ENCODE peak calls at places on chromosomes 4 and X, in eight cellular contexts. One of them, this sample, is unnamed.

GRCh38 chr4:10045481-10045880 is 24.2 kb upstream of the SLC2A9 start:
- DNase-seq in GM23338: no peak
- DNase-seq in tibial nerve: no peak
- DNase-seq in fibroblast of lung: peak; percentile 86
- DNase-seq in cardiac muscle cell: peak; percentile 43
- DNase-seq in upper lobe of right lung: no peak
- DNase-seq in ovary: no peak
- DNase-seq in psoas muscle: no peak
- DNase-seq in this sample: no peak

GRCh38 chr4:52983563-52984303 is 121.6 kb downstream of the RASL11B start:
- DNase-seq in fibroblast of lung: peak; percentile 39
- DNase-seq in GM23338: peak; percentile 89
- DNase-seq in cardiac muscle cell: peak; percentile 77
- DNase-seq in upper lobe of right lung: no peak
- DNase-seq in psoas muscle: no peak
- DNase-seq in tibial nerve: peak; percentile 70
- DNase-seq in ovary: no peak
- DNase-seq in this sample: no peak

GRCh38 chr4:26132858-26133257 is 188.0 kb upstream of the RBPJ start:
- DNase-seq in cardiac muscle cell: no peak
- DNase-seq in ovary: no peak
- DNase-seq in GM23338: peak; percentile 38
- DNase-seq in tibial nerve: no peak
- DNase-seq in upper lobe of right lung: no peak
- DNase-seq in psoas muscle: no peak
- DNase-seq in fibroblast of lung: no peak
- DNase-seq in this sample: no peak

GRCh38 chrX:130174051-130174704 is 2.4 kb downstream of the RAB33A start:
- DNase-seq in tibial nerve: peak; percentile 36
- DNase-seq in GM23338: no peak
- DNase-seq in cardiac muscle cell: peak; percentile 75
- DNase-seq in upper lobe of right lung: no peak
- DNase-seq in fibroblast of lung: peak; percentile 71
- DNase-seq in psoas muscle: peak; percentile 25
- DNase-seq in ovary: peak; percentile 29
- DNase-seq in this sample: peak; percentile 38

GRCh38 chrX:96563663-96564062 is 121.0 kb upstream of the DIAPH2 start:
- DNase-seq in psoas muscle: no peak
- DNase-seq in ovary: no peak
- DNase-seq in cardiac muscle cell: peak; percentile 57
- DNase-seq in GM23338: no peak
- DNase-seq in fibroblast of lung: no peak
- DNase-seq in upper lobe of right lung: no peak
- DNase-seq in tibial nerve: peak; percentile 6
- DNase-seq in this sample: no peak

GRCh38 chr4:156252300-156253016 is 298.8 kb upstream of the CTSO start:
- DNase-seq in psoas muscle: no peak
- DNase-seq in GM23338: no peak
- DNase-seq in fibroblast of lung: peak; percentile 53
- DNase-seq in tibial nerve: no peak
- DNase-seq in cardiac muscle cell: peak; percentile 21
- DNase-seq in upper lobe of right lung: no peak
- DNase-seq in ovary: no peak
- DNase-seq in this sample: no peak

GRCh38 chr4:92047209-92047877 is 256.4 kb upstream of the GRID2 start:
- DNase-seq in upper lobe of right lung: no peak
- DNase-seq in tibial nerve: no peak
- DNase-seq in fibroblast of lung: peak; percentile 54
- DNase-seq in ovary: no peak
- DNase-seq in GM23338: peak; percentile 45
- DNase-seq in psoas muscle: no peak
- DNase-seq in cardiac muscle cell: peak; percentile 92
- DNase-seq in this sample: no peak

GRCh38 chr4:608236-608635 is 17.1 kb upstream of the PDE6B start:
- DNase-seq in GM23338: no peak
- DNase-seq in ovary: no peak
- DNase-seq in upper lobe of right lung: no peak
- DNase-seq in psoas muscle: no peak
- DNase-seq in tibial nerve: no peak
- DNase-seq in fibroblast of lung: no peak
- DNase-seq in cardiac muscle cell: no peak
- DNase-seq in this sample: no peak

GRCh38 chr4:75327804-75328512 is 186.2 kb downstream of the RCHY1 start:
- DNase-seq in fibroblast of lung: no peak
- DNase-seq in upper lobe of right lung: no peak
- DNase-seq in ovary: no peak
- DNase-seq in tibial nerve: no peak
- DNase-seq in cardiac muscle cell: no peak
- DNase-seq in psoas muscle: no peak
- DNase-seq in GM23338: no peak
- DNase-seq in this sample: no peak

GRCh38 chr4:74932832-74933561 is at the start of gene PARM1:
- DNase-seq in upper lobe of right lung: peak; percentile 96
- DNase-seq in tibial nerve: peak; percentile 59
- DNase-seq in psoas muscle: peak; percentile 90
- DNase-seq in cardiac muscle cell: peak; percentile 88
- DNase-seq in ovary: peak; percentile 69
- DNase-seq in fibroblast of lung: peak; percentile 59
- DNase-seq in GM23338: peak; percentile 96
- DNase-seq in this sample: peak; percentile 92

GRCh38 chr4:89994176-89994873 is 99.7 kb downstream of the MMRN1 start:
- DNase-seq in cardiac muscle cell: no peak
- DNase-seq in tibial nerve: no peak
- DNase-seq in ovary: no peak
- DNase-seq in GM23338: no peak
- DNase-seq in fibroblast of lung: no peak
- DNase-seq in upper lobe of right lung: no peak
- DNase-seq in psoas muscle: no peak
- DNase-seq in this sample: no peak

GRCh38 chr4:145482209-145483021 is 762 bp downstream of the SMAD1 start:
- DNase-seq in ovary: peak; percentile 53
- DNase-seq in psoas muscle: peak; percentile 55
- DNase-seq in fibroblast of lung: peak; percentile 86
- DNase-seq in GM23338: peak; percentile 77
- DNase-seq in cardiac muscle cell: peak; percentile 80
- DNase-seq in upper lobe of right lung: peak; percentile 77
- DNase-seq in tibial nerve: peak; percentile 48
- DNase-seq in this sample: peak; percentile 49

GRCh38 chrX:100636321-100636991 is at the start of gene TSPAN6:
- DNase-seq in tibial nerve: peak; percentile 65
- DNase-seq in psoas muscle: peak; percentile 77
- DNase-seq in cardiac muscle cell: peak; percentile 92
- DNase-seq in upper lobe of right lung: peak; percentile 84
- DNase-seq in fibroblast of lung: peak; percentile 80
- DNase-seq in GM23338: peak; percentile 87
- DNase-seq in ovary: peak; percentile 87
- DNase-seq in this sample: peak; percentile 80

GRCh38 chrX:40103565-40104323 is 6.0 kb upstream of the BCOR start:
- DNase-seq in psoas muscle: no peak
- DNase-seq in fibroblast of lung: no peak
- DNase-seq in GM23338: no peak
- DNase-seq in cardiac muscle cell: no peak
- DNase-seq in upper lobe of right lung: no peak
- DNase-seq in tibial nerve: no peak
- DNase-seq in ovary: no peak
- DNase-seq in this sample: no peak

GRCh38 chrX:9595131-9595530 is 130.3 kb downstream of the TBL1X start:
- DNase-seq in cardiac muscle cell: peak; percentile 63
- DNase-seq in upper lobe of right lung: no peak
- DNase-seq in fibroblast of lung: peak; percentile 81
- DNase-seq in GM23338: peak; percentile 21
- DNase-seq in psoas muscle: no peak
- DNase-seq in ovary: no peak
- DNase-seq in tibial nerve: no peak
- DNase-seq in this sample: no peak

GRCh38 chr4:80092088-80092487 is 19.1 kb upstream of the ANTXR2 start:
- DNase-seq in ovary: no peak
- DNase-seq in tibial nerve: no peak
- DNase-seq in psoas muscle: no peak
- DNase-seq in GM23338: no peak
- DNase-seq in fibroblast of lung: no peak
- DNase-seq in upper lobe of right lung: no peak
- DNase-seq in cardiac muscle cell: no peak
- DNase-seq in this sample: no peak

GRCh38 chr4:7852568-7853185 is 87.0 kb downstream of the AFAP1 start:
- DNase-seq in fibroblast of lung: peak; percentile 96
- DNase-seq in GM23338: no peak
- DNase-seq in upper lobe of right lung: no peak
- DNase-seq in cardiac muscle cell: peak; percentile 78
- DNase-seq in ovary: no peak
- DNase-seq in psoas muscle: no peak
- DNase-seq in tibial nerve: peak; percentile 48
- DNase-seq in this sample: no peak

GRCh38 chr4:82473621-82474164 is 43.3 kb downstream of the ENOPH1 start:
- DNase-seq in GM23338: no peak
- DNase-seq in cardiac muscle cell: no peak
- DNase-seq in tibial nerve: no peak
- DNase-seq in psoas muscle: no peak
- DNase-seq in ovary: no peak
- DNase-seq in upper lobe of right lung: no peak
- DNase-seq in fibroblast of lung: no peak
- DNase-seq in this sample: no peak

GRCh38 chr4:26388671-26389070 is 67.9 kb downstream of the RBPJ start:
- DNase-seq in ovary: no peak
- DNase-seq in upper lobe of right lung: no peak
- DNase-seq in GM23338: no peak
- DNase-seq in tibial nerve: no peak
- DNase-seq in psoas muscle: no peak
- DNase-seq in cardiac muscle cell: no peak
- DNase-seq in fibroblast of lung: peak; percentile 35
- DNase-seq in this sample: no peak

GRCh38 chr4:162461952-162462351 is 298.2 kb upstream of the FSTL5 start:
- DNase-seq in fibroblast of lung: peak; percentile 6
- DNase-seq in cardiac muscle cell: no peak
- DNase-seq in psoas muscle: no peak
- DNase-seq in upper lobe of right lung: no peak
- DNase-seq in ovary: no peak
- DNase-seq in GM23338: peak; percentile 15
- DNase-seq in tibial nerve: no peak
- DNase-seq in this sample: no peak

GRCh38 chr4:158050942-158051341 is 121.9 kb downstream of the GASK1B start:
- DNase-seq in fibroblast of lung: no peak
- DNase-seq in ovary: no peak
- DNase-seq in psoas muscle: no peak
- DNase-seq in cardiac muscle cell: peak; percentile 55
- DNase-seq in upper lobe of right lung: no peak
- DNase-seq in GM23338: no peak
- DNase-seq in tibial nerve: no peak
- DNase-seq in this sample: no peak

GRCh38 chr4:24394041-24394440 is 190.3 kb downstream of the DHX15 start:
- DNase-seq in psoas muscle: no peak
- DNase-seq in fibroblast of lung: peak; percentile 92
- DNase-seq in GM23338: peak; percentile 65
- DNase-seq in tibial nerve: no peak
- DNase-seq in cardiac muscle cell: no peak
- DNase-seq in ovary: no peak
- DNase-seq in upper lobe of right lung: no peak
- DNase-seq in this sample: no peak

GRCh38 chr4:41257901-41258300 is 1.2 kb downstream of the UCHL1 start:
- DNase-seq in upper lobe of right lung: no peak
- DNase-seq in cardiac muscle cell: no peak
- DNase-seq in psoas muscle: no peak
- DNase-seq in ovary: no peak
- DNase-seq in tibial nerve: no peak
- DNase-seq in GM23338: no peak
- DNase-seq in fibroblast of lung: no peak
- DNase-seq in this sample: no peak
- H3K4me3 ChIP-seq in upper lobe of right lung: peak overlapping the region; percentile 54
- H3K4me3 ChIP-seq in cardiac muscle cell: peak overlapping the region; percentile 48
- H3K4me3 ChIP-seq in psoas muscle: peak overlapping the region; percentile 64
- H3K4me3 ChIP-seq in ovary: peak overlapping the region; percentile 41
- H3K4me3 ChIP-seq in tibial nerve: peak overlapping the region; percentile 52
- H3K4me3 ChIP-seq in GM23338: peak overlapping the region; percentile 65
- H3K4me3 ChIP-seq in fibroblast of lung: peak overlapping the region; percentile 70
- H3K4me3 ChIP-seq in this sample: peak overlapping the region; percentile 57

DNA sequence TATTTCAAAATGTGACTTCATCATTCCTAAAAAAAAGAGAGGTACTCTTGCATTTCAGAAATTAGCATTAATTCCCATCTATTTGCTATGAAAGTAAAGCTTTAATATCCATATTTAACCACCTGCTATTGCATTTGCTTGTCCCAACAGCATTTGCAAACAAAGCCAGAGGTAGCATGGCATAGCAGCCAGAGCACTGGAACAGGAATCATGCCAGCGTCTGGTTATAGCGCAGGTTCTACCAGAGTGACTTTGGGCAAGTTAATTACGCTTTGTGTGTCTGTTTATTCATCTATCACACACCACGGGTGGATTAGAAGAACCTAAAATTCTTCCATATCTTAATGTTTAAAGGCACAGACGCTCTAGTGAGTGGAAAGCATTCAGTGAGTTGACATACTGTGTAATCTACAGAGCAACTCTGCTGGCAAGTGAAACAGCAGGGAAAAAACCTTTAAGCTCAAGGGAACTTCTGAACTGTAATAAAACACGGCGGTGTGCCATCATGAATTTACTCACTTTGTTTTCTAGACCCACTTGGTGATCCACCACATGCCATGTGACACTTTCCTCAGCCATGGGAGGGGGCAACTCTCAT is 76.6 kb upstream of the QRFPR start:
- DNase-seq in cardiac muscle cell: no peak
- DNase-seq in psoas muscle: no peak
- DNase-seq in ovary: no peak
- DNase-seq in fibroblast of lung: no peak
- DNase-seq in tibial nerve: no peak
- DNase-seq in upper lobe of right lung: no peak
- DNase-seq in GM23338: no peak
- DNase-seq in this sample: no peak
- TF ChIP-seq CTCF in cardiac muscle cell: no peak
- TF ChIP-seq CTCF in psoas muscle: no peak
- TF ChIP-seq CTCF in ovary: no peak
- TF ChIP-seq CTCF in fibroblast of lung: no peak
- TF ChIP-seq CTCF in tibial nerve: no peak
- TF ChIP-seq CTCF in upper lobe of right lung: no peak
- TF ChIP-seq CTCF in GM23338: no peak
- TF ChIP-seq CTCF in this sample: no peak

DNA sequence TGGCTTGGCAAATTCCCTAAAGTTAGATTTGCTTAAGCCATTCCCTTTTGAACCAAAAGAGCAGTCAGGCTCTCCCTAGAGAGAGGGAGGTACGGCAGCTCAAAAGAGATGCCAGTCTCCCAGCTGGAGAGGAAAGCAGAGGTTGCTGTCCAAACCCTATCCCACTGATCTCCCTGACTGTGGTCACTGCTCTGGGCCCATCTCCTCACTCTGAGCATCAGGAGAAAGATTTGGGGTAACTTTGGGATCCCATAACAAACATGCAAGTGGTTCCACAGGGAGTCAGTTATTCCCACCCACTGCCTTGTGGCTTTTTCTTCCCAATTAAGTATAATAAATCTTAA is 17.1 kb downstream of the ACSL1 start:
- DNase-seq in GM23338: no peak
- DNase-seq in ovary: no peak
- DNase-seq in fibroblast of lung: no peak
- DNase-seq in tibial nerve: no peak
- DNase-seq in cardiac muscle cell: no peak
- DNase-seq in psoas muscle: no peak
- DNase-seq in upper lobe of right lung: no peak
- DNase-seq in this sample: no peak
- H3K4me1 ChIP-seq in GM23338: peaks cover 21% of the 10 kb centered on the region
- H3K4me1 ChIP-seq in ovary: peaks cover 6% of the 10 kb centered on the region
- H3K4me1 ChIP-seq in fibroblast of lung: no peaks in the 10 kb centered on the region
- H3K4me1 ChIP-seq in tibial nerve: peaks cover 77% of the 10 kb centered on the region
- H3K4me1 ChIP-seq in cardiac muscle cell: peaks cover 53% of the 10 kb centered on the region
- H3K4me1 ChIP-seq in psoas muscle: peaks cover 69% of the 10 kb centered on the region
- H3K4me1 ChIP-seq in upper lobe of right lung: peaks cover 36% of the 10 kb centered on the region
- H3K4me1 ChIP-seq in this sample: peaks cover 97% of the 10 kb centered on the region

GRCh38 chrX:74550295-74550802 is 64.1 kb downstream of the RLIM start:
- DNase-seq in cardiac muscle cell: peak; percentile 84
- DNase-seq in psoas muscle: peak; percentile 84
- DNase-seq in ovary: peak; percentile 88
- DNase-seq in tibial nerve: peak; percentile 77
- DNase-seq in GM23338: peak; percentile 79
- DNase-seq in upper lobe of right lung: peak; percentile 90
- DNase-seq in fibroblast of lung: peak; percentile 56
- DNase-seq in this sample: peak; percentile 77
- H3K4me3 ChIP-seq in cardiac muscle cell: no peak overlapping the region
- H3K4me3 ChIP-seq in psoas muscle: no peak overlapping the region
- H3K4me3 ChIP-seq in ovary: no peak overlapping the region
- H3K4me3 ChIP-seq in tibial nerve: no peak overlapping the region
- H3K4me3 ChIP-seq in GM23338: no peak overlapping the region
- H3K4me3 ChIP-seq in upper lobe of right lung: no peak overlapping the region
- H3K4me3 ChIP-seq in fibroblast of lung: peak overlapping the region; percentile 7
- H3K4me3 ChIP-seq in this sample: no peak overlapping the region

This sample was measured in heart right ventricle.